ENCODE peak calls at places on chromosomes 2 and 18, in nine cellular contexts. S is heart left ventricle, R is neural progenitor cell, L is thyroid gland, F is lower leg skin, M is ascending aorta, P is A549, Y is SK-N-SH, I is heart right ventricle. E is an unnamed sample.

GRCh38 chr2:215773728-215774127 is 239.6 kb downstream of the MREG start:
- DNase-seq in S (peak), R (no peak), L (no peak), F (no peak), M (peak), P (peak), Y (no peak), I (no peak), E (peak)

GRCh38 chr2:98479959-98480524 is 35.4 kb downstream of the INPP4A start:
- DNase-seq in S (peak), R (no peak), L (peak), F (no peak), M (no peak), P (no peak), Y (peak), I (peak), E (no peak)

GRCh38 chr2:11411768-11412448 is 54.1 kb downstream of the E2F6 start:
- DNase-seq in S (no peak), R (peak), L (peak), F (no peak), M (peak), P (peak), Y (peak), I (no peak), E (no peak)

GRCh38 chr2:130393318-130393910 is 37.6 kb downstream of the PTPN18 start:
- DNase-seq in S (no peak), R (no peak), L (no peak), F (no peak), M (peak), P (no peak), Y (no peak), I (no peak), E (no peak)

GRCh38 chr2:241565413-241565812 is 6.9 kb downstream of the BOK start:
- DNase-seq in S (no peak), R (no peak), L (no peak), F (no peak), M (no peak), P (no peak), Y (no peak), I (no peak), E (no peak)

GRCh38 chr2:109196081-109196875 is 67.3 kb downstream of the SH3RF3 start:
- DNase-seq in S (no peak), R (no peak), L (no peak), F (no peak), M (no peak), P (no peak), Y (no peak), I (no peak), E (no peak)

GRCh38 chr18:39942702-39943101 is 2012.3 kb upstream of the PIK3C3 start:
- DNase-seq in S (no peak), R (no peak), L (no peak), F (no peak), M (no peak), P (no peak), Y (no peak), I (no peak), E (no peak)

GRCh38 chr18:58716046-58716766 is 44.9 kb downstream of the MALT1 start:
- DNase-seq in S (no peak), R (no peak), L (no peak), F (no peak), M (no peak), P (no peak), Y (no peak), I (no peak), E (no peak)

GRCh38 chr2:128446049-128446811 is 127.6 kb upstream of the HS6ST1 start:
- DNase-seq in S (no peak), R (no peak), L (no peak), F (no peak), M (peak), P (no peak), Y (no peak), I (no peak), E (no peak)

GRCh38 chr18:64693756-64694155 is 544.9 kb upstream of the LINC00305 start:
- DNase-seq in S (no peak), R (no peak), L (no peak), F (no peak), M (no peak), P (no peak), Y (no peak), I (no peak), E (no peak)

GRCh38 chr18:402129-402528 is 98.4 kb downstream of the COLEC12 start:
- DNase-seq in S (no peak), R (no peak), L (no peak), F (no peak), M (no peak), P (no peak), Y (no peak), I (no peak), E (no peak)

GRCh38 chr2:16225545-16225944 is 285.2 kb downstream of the MYCN start:
- DNase-seq in S (no peak), R (no peak), L (no peak), F (no peak), M (no peak), P (no peak), Y (no peak), I (no peak), E (no peak)

GRCh38 chr2:164964744-164965143 is 9.4 kb upstream of the SLC38A11 start:
- DNase-seq in S (no peak), R (no peak), L (no peak), F (no peak), M (no peak), P (no peak), Y (no peak), I (no peak), E (no peak)

DNA sequence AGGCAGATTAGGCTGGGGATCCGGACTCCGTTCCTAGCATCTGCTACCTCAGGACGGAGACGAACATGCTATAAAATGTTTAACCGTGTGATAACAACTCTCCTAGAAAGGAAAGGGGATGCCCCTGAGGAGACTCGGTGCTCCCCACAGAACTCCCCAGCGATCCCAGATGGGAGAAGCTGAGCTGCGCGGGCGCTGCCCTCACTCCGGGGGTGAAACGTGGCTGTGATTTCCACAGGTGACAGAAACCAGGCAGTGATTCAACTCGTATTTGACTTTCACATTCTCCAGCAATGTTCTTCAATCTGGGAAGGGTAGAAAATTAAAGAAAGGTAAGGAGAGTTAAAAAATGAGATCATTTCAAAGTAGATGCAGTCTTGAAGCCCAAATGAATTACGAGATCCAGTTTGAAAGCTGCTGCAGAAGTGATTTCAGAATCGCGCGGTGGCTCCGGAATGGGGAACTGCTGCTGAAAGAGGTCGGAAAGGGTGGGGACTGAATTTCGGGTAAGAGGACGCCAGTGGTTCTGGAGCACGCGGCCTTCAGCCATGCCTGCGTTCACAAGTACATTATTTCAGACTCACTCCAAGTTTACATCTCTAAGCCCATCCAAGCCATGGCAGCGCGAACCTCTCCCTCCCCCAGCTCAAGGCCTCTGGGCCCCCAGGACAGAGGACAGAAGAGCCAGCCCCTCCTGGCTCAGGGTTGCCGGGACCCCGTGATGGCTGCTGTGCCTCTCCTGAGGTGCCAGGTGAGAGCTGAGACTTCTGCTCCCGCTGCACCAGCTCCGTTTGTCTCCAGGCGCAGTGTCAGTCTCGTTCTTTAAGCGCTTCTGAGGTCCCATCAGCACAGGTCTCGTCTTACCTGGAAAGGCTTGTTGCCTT is 39.5 kb downstream of the ADNP2 start:
- DNase-seq in S (no peak), R (no peak), L (peak), F (no peak), M (no peak), P (no peak), Y (no peak), I (no peak), E (no peak)
- H3K4me3 ChIP-seq in S (peak), R (no peak), L (no peak), F (peak), M (peak), P (peak), Y (peak), I (peak), E (peak)

GRCh38 chr2:235026649-235027557 is 75.1 kb downstream of the SH3BP4 start:
- DNase-seq in S (peak), R (no peak), L (peak), F (peak), M (no peak), P (peak), Y (no peak), I (peak), E (no peak)

GRCh38 chr2:235027558-235028214 is 75.9 kb downstream of the SH3BP4 start:
- DNase-seq in S (no peak), R (no peak), L (no peak), F (peak), M (no peak), P (peak), Y (no peak), I (no peak), E (peak)

GRCh38 chr2:235026137-235026536 is 74.3 kb downstream of the SH3BP4 start:
- DNase-seq in S (no peak), R (no peak), L (no peak), F (peak), M (no peak), P (peak), Y (no peak), I (no peak), E (peak)

GRCh38 chr2:235024191-235024611 is 72.4 kb downstream of the SH3BP4 start:
- DNase-seq in S (no peak), R (peak), L (no peak), F (no peak), M (no peak), P (no peak), Y (no peak), I (no peak), E (peak)

GRCh38 chr2:235024951-235025773 is 73.3 kb downstream of the SH3BP4 start:
- DNase-seq in S (peak), R (no peak), L (no peak), F (no peak), M (no peak), P (no peak), Y (no peak), I (no peak), E (no peak)
- TF ChIP-seq CTCF in S (no peak), R (no peak), L (no peak), F (no peak), M (no peak), P (no peak), Y (no peak), I (no peak), E (no peak)

GRCh38 chr2:225400060-225400511 is 576 bp downstream of the NYAP2 start:
- DNase-seq in S (no peak), R (peak), L (peak), F (no peak), M (no peak), P (peak), Y (peak), I (no peak), E (no peak)
- H3K4me3 ChIP-seq in S (no peak), R (no peak), L (no peak), F (no peak), M (no peak), P (no peak), Y (no peak), I (no peak), E (no peak)

GRCh38 chr18:51980101-51980500 is 359.9 kb upstream of the DCC start:
- DNase-seq in S (no peak), R (no peak), L (no peak), F (no peak), M (no peak), P (no peak), Y (no peak), I (no peak), E (no peak)
- TF ChIP-seq CTCF in S (no peak), R (no peak), L (no peak), F (no peak), M (no peak), P (no peak), Y (no peak), I (no peak), E (no peak)

GRCh38 chr2:104109356-104109755 is 744.6 kb upstream of the POU3F3 start:
- DNase-seq in S (no peak), R (no peak), L (no peak), F (no peak), M (no peak), P (no peak), Y (no peak), I (no peak), E (no peak)
- H3K4me3 ChIP-seq in S (no peak), R (no peak), L (no peak), F (no peak), M (no peak), P (no peak), Y (no peak), I (no peak), E (no peak)

GRCh38 chr2:191228861-191229260 is 16.3 kb upstream of the MYO1B start:
- DNase-seq in S (peak), R (no peak), L (no peak), F (peak), M (no peak), P (no peak), Y (no peak), I (peak), E (no peak)

GRCh38 chr2:191234456-191234855 is 10.7 kb upstream of the MYO1B start:
- DNase-seq in S (no peak), R (no peak), L (no peak), F (no peak), M (no peak), P (no peak), Y (no peak), I (no peak), E (no peak)

GRCh38 chr2:191230174-191230573 is 15.0 kb upstream of the MYO1B start:
- DNase-seq in S (peak), R (no peak), L (no peak), F (no peak), M (no peak), P (no peak), Y (no peak), I (no peak), E (peak)

GRCh38 chr2:191233533-191233932 is 11.7 kb upstream of the MYO1B start:
- DNase-seq in S (no peak), R (no peak), L (no peak), F (no peak), M (no peak), P (no peak), Y (no peak), I (no peak), E (no peak)

GRCh38 chr2:191231995-191232394 is 13.2 kb upstream of the MYO1B start:
- DNase-seq in S (no peak), R (peak), L (no peak), F (no peak), M (no peak), P (no peak), Y (no peak), I (no peak), E (no peak)
- TF ChIP-seq CTCF in S (peak), R (peak), L (peak), F (no peak), M (peak), P (peak), Y (peak), I (peak), E (peak)

E was measured in AG04449.